ENCODE peak calls at places on chromosomes 13 and 19, in four cellular contexts. One of them, this sample, is unnamed.

GRCh38 chr19:14116918-14117578 is 514 bp downstream of the PRKACA start:
- DNase-seq in neural progenitor cell: no peak
- DNase-seq in ovary: peak
- DNase-seq in GM23338: peak
- DNase-seq in this sample: no peak

GRCh38 chr19:55091955-55092354 is 16.3 kb downstream of the EPS8L1 start:
- DNase-seq in neural progenitor cell: peak
- DNase-seq in ovary: peak
- DNase-seq in GM23338: peak
- DNase-seq in this sample: peak

GRCh38 chr13:36706755-36707154 is 32.9 kb downstream of the SERTM1 start:
- DNase-seq in neural progenitor cell: no peak
- DNase-seq in ovary: no peak
- DNase-seq in GM23338: no peak
- DNase-seq in this sample: no peak

GRCh38 chr13:103525530-103525929 is 459.3 kb upstream of the SLC10A2 start:
- DNase-seq in neural progenitor cell: no peak
- DNase-seq in ovary: no peak
- DNase-seq in GM23338: no peak
- DNase-seq in this sample: no peak

GRCh38 chr13:29935309-29935981 is 85.0 kb upstream of the UBL3 start:
- DNase-seq in neural progenitor cell: no peak
- DNase-seq in ovary: no peak
- DNase-seq in GM23338: no peak
- DNase-seq in this sample: no peak

GRCh38 chr13:70162141-70162540 is 53.9 kb upstream of the KLHL1 start:
- DNase-seq in neural progenitor cell: peak
- DNase-seq in ovary: no peak
- DNase-seq in GM23338: peak
- DNase-seq in this sample: no peak

GRCh38 chr13:66926200-66926850 is 303.8 kb downstream of the PCDH9 start:
- DNase-seq in neural progenitor cell: peak
- DNase-seq in ovary: no peak
- DNase-seq in GM23338: no peak
- DNase-seq in this sample: no peak

GRCh38 chr19:19064811-19065745 is 1.3 kb downstream of the SLC25A42 start:
- DNase-seq in neural progenitor cell: no peak
- DNase-seq in ovary: no peak
- DNase-seq in GM23338: peak
- DNase-seq in this sample: no peak

GRCh38 chr19:11052391-11052790 is 36.9 kb upstream of the LDLR start:
- DNase-seq in neural progenitor cell: no peak
- DNase-seq in ovary: no peak
- DNase-seq in GM23338: no peak
- DNase-seq in this sample: no peak

GRCh38 chr13:29594310-29594709 is 1.2 kb downstream of the SLC7A1 start:
- DNase-seq in neural progenitor cell: peak
- DNase-seq in ovary: no peak
- DNase-seq in GM23338: peak
- DNase-seq in this sample: no peak

GRCh38 chr13:75759531-75759930 is 123.4 kb downstream of the LMO7 start:
- DNase-seq in neural progenitor cell: no peak
- DNase-seq in ovary: no peak
- DNase-seq in GM23338: no peak
- DNase-seq in this sample: no peak
- H3K27ac ChIP-seq in neural progenitor cell: no peak
- H3K27ac ChIP-seq in ovary: no peak
- H3K27ac ChIP-seq in GM23338: no peak
- H3K27ac ChIP-seq in this sample: peak

GRCh38 chr19:41366089-41366488 is 2.1 kb upstream of the B9D2 start:
- DNase-seq in neural progenitor cell: no peak
- DNase-seq in ovary: no peak
- DNase-seq in GM23338: peak
- DNase-seq in this sample: no peak

GRCh38 chr19:41364546-41365391 is 820 bp upstream of the B9D2 start:
- DNase-seq in neural progenitor cell: no peak
- DNase-seq in ovary: no peak
- DNase-seq in GM23338: no peak
- DNase-seq in this sample: no peak

GRCh38 chr19:41362143-41362847 is 1.7 kb downstream of the B9D2 start:
- DNase-seq in neural progenitor cell: no peak
- DNase-seq in ovary: no peak
- DNase-seq in GM23338: no peak
- DNase-seq in this sample: no peak

GRCh38 chr19:41363371-41363752 is 587 bp downstream of the B9D2 start:
- DNase-seq in neural progenitor cell: no peak
- DNase-seq in ovary: no peak
- DNase-seq in GM23338: no peak
- DNase-seq in this sample: no peak

DNA sequence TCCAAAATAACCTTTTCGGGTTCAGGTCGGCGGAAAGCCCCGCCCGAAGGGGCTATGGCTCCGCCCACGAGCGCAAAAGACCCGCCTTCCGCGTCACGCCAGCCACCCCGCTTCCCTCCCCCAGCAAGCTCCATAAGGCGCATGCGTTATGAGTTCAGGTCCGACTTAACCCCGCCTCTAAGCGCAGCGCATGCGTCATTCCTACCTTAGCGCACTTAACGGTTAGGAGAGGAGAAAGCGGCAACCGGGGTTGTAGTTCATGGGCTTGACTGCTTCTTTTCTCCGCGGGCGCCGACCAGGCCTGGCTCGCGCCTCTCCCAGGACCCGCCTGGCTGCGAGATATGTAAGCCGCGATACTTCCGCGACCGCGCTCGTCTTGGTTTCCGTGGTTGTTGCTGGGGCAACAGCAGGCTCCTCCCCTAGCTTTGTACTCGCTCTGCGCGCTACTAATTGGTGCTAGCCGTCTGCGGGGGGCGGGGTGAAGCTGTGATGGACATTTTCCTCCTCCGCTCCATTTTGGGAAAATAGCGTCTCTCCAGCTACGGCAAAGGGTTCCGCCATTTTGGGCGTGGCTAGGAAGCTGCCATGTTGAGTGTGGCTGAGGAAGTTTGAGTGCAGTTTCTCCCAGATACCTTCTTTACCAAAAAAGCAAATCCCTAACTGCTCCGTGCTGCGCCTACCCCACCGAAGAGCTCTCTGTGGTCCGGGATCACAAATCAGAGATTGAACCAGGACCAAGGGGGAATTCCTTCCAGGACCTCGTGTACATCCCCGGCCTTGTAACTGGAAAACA is at the start of gene B9D2:
- DNase-seq in neural progenitor cell: peak
- DNase-seq in ovary: peak
- DNase-seq in GM23338: peak
- DNase-seq in this sample: peak
- TF ChIP-seq CTCF in neural progenitor cell: no peak
- TF ChIP-seq CTCF in ovary: no peak
- TF ChIP-seq CTCF in GM23338: no peak
- TF ChIP-seq CTCF in this sample: no peak

GRCh38 chr19:6100284-6100915 is 9.9 kb downstream of the RFX2 start:
- DNase-seq in neural progenitor cell: no peak
- DNase-seq in ovary: no peak
- DNase-seq in GM23338: peak
- DNase-seq in this sample: no peak
- H3K27ac ChIP-seq in neural progenitor cell: no peak
- H3K27ac ChIP-seq in ovary: no peak
- H3K27ac ChIP-seq in GM23338: no peak
- H3K27ac ChIP-seq in this sample: no peak

GRCh38 chr13:44380404-44381165 is 7.0 kb downstream of the SERP2 start:
- DNase-seq in neural progenitor cell: no peak
- DNase-seq in ovary: no peak
- DNase-seq in GM23338: no peak
- DNase-seq in this sample: no peak

GRCh38 chr13:44384778-44385177 is 11.2 kb downstream of the SERP2 start:
- DNase-seq in neural progenitor cell: no peak
- DNase-seq in ovary: no peak
- DNase-seq in GM23338: no peak
- DNase-seq in this sample: no peak

GRCh38 chr13:44385401-44385800 is 11.8 kb downstream of the SERP2 start:
- DNase-seq in neural progenitor cell: no peak
- DNase-seq in ovary: no peak
- DNase-seq in GM23338: no peak
- DNase-seq in this sample: no peak

GRCh38 chr13:44383945-44384344 is 10.3 kb downstream of the SERP2 start:
- DNase-seq in neural progenitor cell: no peak
- DNase-seq in ovary: no peak
- DNase-seq in GM23338: no peak
- DNase-seq in this sample: no peak

DNA sequence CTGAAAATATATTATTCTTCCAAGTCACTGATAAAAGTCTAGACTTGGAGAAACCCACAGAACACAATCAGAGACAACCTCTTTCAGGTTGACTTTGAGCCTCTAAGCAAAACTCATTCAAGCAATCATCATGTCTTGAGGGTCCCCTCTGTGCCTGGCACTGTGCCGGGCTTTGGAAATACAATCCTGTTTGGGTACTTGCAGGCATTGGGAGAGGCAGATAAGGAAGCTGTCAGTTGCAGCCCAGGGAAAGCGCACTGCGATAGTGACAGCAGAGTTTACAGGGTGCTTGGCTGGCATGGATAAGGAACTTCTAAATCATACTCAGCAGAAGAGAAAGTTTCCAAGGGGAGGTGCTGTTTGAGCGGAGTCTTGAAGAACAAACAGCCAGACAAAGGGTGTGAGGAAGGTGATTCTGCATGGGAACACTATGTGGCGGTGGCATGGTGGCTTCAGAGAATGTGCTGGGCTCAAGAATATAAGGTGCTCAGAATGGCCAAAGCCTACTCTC is 9.1 kb downstream of the SERP2 start:
- DNase-seq in neural progenitor cell: no peak
- DNase-seq in ovary: no peak
- DNase-seq in GM23338: no peak
- DNase-seq in this sample: no peak
- TF ChIP-seq CTCF in neural progenitor cell: no peak
- TF ChIP-seq CTCF in ovary: no peak
- TF ChIP-seq CTCF in GM23338: no peak
- TF ChIP-seq CTCF in this sample: no peak

GRCh38 chr19:2191456-2191931 is 27.8 kb downstream of the DOT1L start:
- DNase-seq in neural progenitor cell: no peak
- DNase-seq in ovary: no peak
- DNase-seq in GM23338: no peak
- DNase-seq in this sample: no peak
- H3K27ac ChIP-seq in neural progenitor cell: no peak
- H3K27ac ChIP-seq in ovary: no peak
- H3K27ac ChIP-seq in GM23338: no peak
- H3K27ac ChIP-seq in this sample: no peak

GRCh38 chr13:52899206-52899605 is 50.8 kb upstream of the PCDH8 start:
- DNase-seq in neural progenitor cell: no peak
- DNase-seq in ovary: no peak
- DNase-seq in GM23338: no peak
- DNase-seq in this sample: no peak
- TF ChIP-seq CTCF in neural progenitor cell: no peak
- TF ChIP-seq CTCF in ovary: no peak
- TF ChIP-seq CTCF in GM23338: no peak
- TF ChIP-seq CTCF in this sample: no peak